ENCODE peak calls at places on chromosomes 12 and 14, in four cellular contexts. One of them, this sample, is unnamed.

GRCh38 chr12:56930241-56930640 is 4.0 kb downstream of the SDR9C7 start:
- DNase-seq in GM12878: no peak
- DNase-seq in adrenal gland: no peak
- DNase-seq in transverse colon: no peak
- DNase-seq in this sample: no peak

GRCh38 chr12:112986291-112986800 is 8.0 kb downstream of the OAS2 start:
- DNase-seq in transverse colon: no peak
- DNase-seq in adrenal gland: no peak
- DNase-seq in GM12878: no peak
- DNase-seq in this sample: no peak

GRCh38 chr14:51603495-51603894 is 48.2 kb upstream of the FRMD6 start:
- DNase-seq in transverse colon: no peak
- DNase-seq in adrenal gland: peak; percentile 11
- DNase-seq in GM12878: no peak
- DNase-seq in this sample: no peak

GRCh38 chr14:33774866-33775519 is 175.9 kb downstream of the EGLN3 start:
- DNase-seq in adrenal gland: no peak
- DNase-seq in transverse colon: no peak
- DNase-seq in GM12878: no peak
- DNase-seq in this sample: no peak

GRCh38 chr12:26936559-26937442 is 980 bp downstream of the INTS13 start:
- DNase-seq in GM12878: no peak
- DNase-seq in adrenal gland: no peak
- DNase-seq in transverse colon: no peak
- DNase-seq in this sample: no peak

GRCh38 chr12:105324704-105325103 is 5.8 kb upstream of the C12orf75 start:
- DNase-seq in transverse colon: no peak
- DNase-seq in GM12878: no peak
- DNase-seq in adrenal gland: no peak
- DNase-seq in this sample: no peak

GRCh38 chr12:121536929-121537813 is 43.7 kb downstream of the KDM2B start:
- DNase-seq in adrenal gland: peak; percentile 92
- DNase-seq in transverse colon: peak; percentile 88
- DNase-seq in GM12878: peak; percentile 82
- DNase-seq in this sample: peak; percentile 87

GRCh38 chr14:88825078-88825458 is 617 bp downstream of the TTC8 start:
- DNase-seq in transverse colon: no peak
- DNase-seq in GM12878: no peak
- DNase-seq in adrenal gland: no peak
- DNase-seq in this sample: no peak

GRCh38 chr12:100043657-100044056 is 58.9 kb upstream of the ANKS1B start:
- DNase-seq in adrenal gland: no peak
- DNase-seq in transverse colon: no peak
- DNase-seq in GM12878: no peak
- DNase-seq in this sample: no peak

GRCh38 chr14:67764496-67764895 is 51.9 kb downstream of the ZFYVE26 start:
- DNase-seq in transverse colon: peak; percentile 27
- DNase-seq in adrenal gland: no peak
- DNase-seq in GM12878: no peak
- DNase-seq in this sample: no peak

GRCh38 chr12:79773896-79774295 is 83.1 kb upstream of the PAWR start:
- DNase-seq in adrenal gland: no peak
- DNase-seq in GM12878: no peak
- DNase-seq in transverse colon: no peak
- DNase-seq in this sample: no peak

DNA sequence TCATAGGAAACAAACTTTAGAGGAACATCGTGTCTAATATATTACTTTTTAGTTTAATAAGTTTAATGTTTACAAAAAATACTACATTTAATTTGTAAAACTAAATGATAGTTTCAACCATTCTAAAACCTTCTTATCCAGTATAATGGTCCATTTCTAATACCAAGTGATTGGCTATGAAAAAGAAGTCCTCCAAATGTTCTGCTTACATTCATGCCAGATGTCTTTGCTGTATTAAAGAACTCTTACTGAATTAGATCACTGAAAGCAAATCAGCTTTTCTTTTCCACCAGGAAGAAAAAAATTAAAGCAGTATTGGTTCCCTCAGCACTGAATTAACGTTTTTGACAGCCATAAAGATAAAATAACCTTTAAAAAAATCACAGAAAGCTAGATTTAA is 3.7 kb downstream of the NOVA1 start:
- DNase-seq in adrenal gland: no peak
- DNase-seq in transverse colon: no peak
- DNase-seq in GM12878: no peak
- DNase-seq in this sample: no peak
- H3K27ac ChIP-seq in adrenal gland: no peak overlapping the region
- H3K27ac ChIP-seq in transverse colon: no peak overlapping the region
- H3K27ac ChIP-seq in GM12878: no peak overlapping the region
- H3K27ac ChIP-seq in this sample: no peak overlapping the region

GRCh38 chr12:642633-643477 is 20.4 kb downstream of the NINJ2 start:
- DNase-seq in adrenal gland: peak; percentile 83
- DNase-seq in GM12878: no peak
- DNase-seq in transverse colon: peak; percentile 84
- DNase-seq in this sample: peak; percentile 80
- TF ChIP-seq POLR2A in adrenal gland: peak; percentile 56
- TF ChIP-seq POLR2A in GM12878: peak; percentile 83
- TF ChIP-seq POLR2A in transverse colon: peak; percentile 64
- TF ChIP-seq POLR2A in this sample: no peak

GRCh38 chr12:70724444-70724843 is 87.2 kb upstream of the PTPRB start:
- DNase-seq in adrenal gland: no peak
- DNase-seq in transverse colon: no peak
- DNase-seq in GM12878: no peak
- DNase-seq in this sample: no peak
- TF ChIP-seq CTCF in adrenal gland: no peak
- TF ChIP-seq CTCF in transverse colon: no peak
- TF ChIP-seq CTCF in GM12878: peak; percentile 28
- TF ChIP-seq CTCF in this sample: no peak

GRCh38 chr14:91292476-91292875 is 48.0 kb upstream of the GPR68 start:
- DNase-seq in adrenal gland: no peak
- DNase-seq in GM12878: no peak
- DNase-seq in transverse colon: no peak
- DNase-seq in this sample: no peak

GRCh38 chr14:91295276-91295845 is 50.9 kb upstream of the GPR68 start:
- DNase-seq in adrenal gland: no peak
- DNase-seq in GM12878: no peak
- DNase-seq in transverse colon: no peak
- DNase-seq in this sample: no peak

GRCh38 chr14:91295851-91296796 is 51.6 kb upstream of the GPR68 start:
- DNase-seq in adrenal gland: no peak
- DNase-seq in transverse colon: no peak
- DNase-seq in GM12878: no peak
- DNase-seq in this sample: no peak

GRCh38 chr14:91293281-91293680 is 48.8 kb upstream of the GPR68 start:
- DNase-seq in GM12878: no peak
- DNase-seq in adrenal gland: no peak
- DNase-seq in transverse colon: no peak
- DNase-seq in this sample: no peak

DNA sequence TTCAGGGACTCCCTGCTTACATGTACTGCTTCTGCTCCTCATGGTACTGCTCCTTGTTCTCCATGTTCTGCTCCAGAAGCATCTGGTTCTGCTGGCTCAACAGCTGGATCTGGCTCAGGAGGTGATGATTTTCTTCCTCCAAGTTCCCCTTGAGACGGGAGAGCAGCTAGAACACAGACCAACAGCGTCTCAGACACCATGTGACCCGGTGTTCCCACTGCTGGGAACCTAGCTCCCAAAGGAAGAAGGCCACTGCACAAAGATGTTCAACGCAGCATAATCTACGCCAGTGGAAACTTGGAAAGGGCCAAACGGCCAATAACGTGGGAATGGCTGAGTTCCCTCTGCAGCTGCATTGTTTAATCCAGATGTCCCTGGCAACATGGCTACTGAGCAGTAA is 49.6 kb upstream of the GPR68 start:
- DNase-seq in transverse colon: no peak
- DNase-seq in GM12878: no peak
- DNase-seq in adrenal gland: no peak
- DNase-seq in this sample: no peak
- H3K27ac ChIP-seq in transverse colon: no peak overlapping the region
- H3K27ac ChIP-seq in GM12878: no peak overlapping the region
- H3K27ac ChIP-seq in adrenal gland: no peak overlapping the region
- H3K27ac ChIP-seq in this sample: no peak overlapping the region

DNA sequence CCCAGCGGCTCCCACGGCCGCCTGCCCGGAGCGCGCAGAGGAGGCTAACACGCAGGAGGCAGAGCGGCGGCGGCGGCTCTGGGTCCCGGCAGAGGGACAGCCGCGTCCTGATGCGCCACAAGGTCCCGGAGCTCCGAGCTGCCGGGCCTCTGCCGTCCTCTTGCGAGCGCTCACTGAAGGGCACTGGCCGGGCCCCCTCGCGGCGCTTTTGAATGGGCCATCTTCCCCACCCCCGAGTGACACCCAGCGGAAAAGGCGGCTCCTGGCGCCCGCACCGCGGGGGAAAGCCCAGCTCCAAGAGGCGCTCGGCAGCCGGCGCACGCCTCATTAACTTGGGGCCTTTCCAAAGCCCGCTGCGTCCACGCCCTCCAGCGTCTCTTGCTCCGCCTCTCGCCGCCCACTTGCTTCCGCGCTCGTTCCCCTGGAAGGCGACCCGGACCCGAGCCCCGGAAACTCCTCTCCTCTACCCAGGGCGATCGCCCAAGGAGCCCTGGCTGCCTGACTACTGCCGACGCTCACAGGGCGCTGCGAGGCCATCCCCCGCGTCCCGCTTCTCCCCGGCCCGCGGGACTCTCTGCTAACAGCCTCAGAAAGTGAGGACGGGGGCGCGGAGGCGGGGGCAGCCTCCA is at the start of gene PHLDA1:
- DNase-seq in adrenal gland: peak; percentile 92
- DNase-seq in GM12878: peak; percentile 79
- DNase-seq in transverse colon: peak; percentile 91
- DNase-seq in this sample: peak; percentile 93
- TF ChIP-seq POLR2A in adrenal gland: peak; percentile 94
- TF ChIP-seq POLR2A in GM12878: peak; percentile 94
- TF ChIP-seq POLR2A in transverse colon: peak; percentile 81
- TF ChIP-seq POLR2A in this sample: peak; percentile 31

GRCh38 chr14:74573421-74574091 is 38.5 kb downstream of the LTBP2 start:
- DNase-seq in GM12878: no peak
- DNase-seq in transverse colon: no peak
- DNase-seq in adrenal gland: no peak
- DNase-seq in this sample: no peak
- TF ChIP-seq CTCF in GM12878: no peak
- TF ChIP-seq CTCF in transverse colon: no peak
- TF ChIP-seq CTCF in adrenal gland: no peak
- TF ChIP-seq CTCF in this sample: no peak

GRCh38 chr12:119016715-119017114 is 35.4 kb downstream of the SRRM4 start:
- DNase-seq in adrenal gland: no peak
- DNase-seq in GM12878: no peak
- DNase-seq in transverse colon: no peak
- DNase-seq in this sample: no peak

GRCh38 chr12:119024226-119024810 is 43.0 kb downstream of the SRRM4 start:
- DNase-seq in transverse colon: no peak
- DNase-seq in GM12878: no peak
- DNase-seq in adrenal gland: no peak
- DNase-seq in this sample: no peak

GRCh38 chr12:119025786-119026185 is 44.4 kb downstream of the SRRM4 start:
- DNase-seq in GM12878: no peak
- DNase-seq in transverse colon: no peak
- DNase-seq in adrenal gland: no peak
- DNase-seq in this sample: no peak

GRCh38 chr12:119020377-119021360 is 39.3 kb downstream of the SRRM4 start:
- DNase-seq in adrenal gland: peak; percentile 30
- DNase-seq in GM12878: no peak
- DNase-seq in transverse colon: peak; percentile 18
- DNase-seq in this sample: peak; percentile 88
- H3K27ac ChIP-seq in adrenal gland: no peak overlapping the region
- H3K27ac ChIP-seq in GM12878: no peak overlapping the region
- H3K27ac ChIP-seq in transverse colon: no peak overlapping the region
- H3K27ac ChIP-seq in this sample: no peak overlapping the region

GRCh38 chr14:93960108-93960475 is 16.3 kb downstream of the ASB2 start:
- DNase-seq in transverse colon: no peak
- DNase-seq in adrenal gland: no peak
- DNase-seq in GM12878: no peak
- DNase-seq in this sample: no peak

GRCh38 chr14:93958567-93959238 is 17.7 kb downstream of the ASB2 start:
- DNase-seq in adrenal gland: no peak
- DNase-seq in transverse colon: no peak
- DNase-seq in GM12878: no peak
- DNase-seq in this sample: no peak

GRCh38 chr14:93960774-93961438 is 15.5 kb downstream of the ASB2 start:
- DNase-seq in adrenal gland: no peak
- DNase-seq in GM12878: no peak
- DNase-seq in transverse colon: no peak
- DNase-seq in this sample: no peak

GRCh38 chr14:93957751-93958566 is 18.4 kb downstream of the ASB2 start:
- DNase-seq in adrenal gland: no peak
- DNase-seq in GM12878: no peak
- DNase-seq in transverse colon: no peak
- DNase-seq in this sample: no peak

DNA sequence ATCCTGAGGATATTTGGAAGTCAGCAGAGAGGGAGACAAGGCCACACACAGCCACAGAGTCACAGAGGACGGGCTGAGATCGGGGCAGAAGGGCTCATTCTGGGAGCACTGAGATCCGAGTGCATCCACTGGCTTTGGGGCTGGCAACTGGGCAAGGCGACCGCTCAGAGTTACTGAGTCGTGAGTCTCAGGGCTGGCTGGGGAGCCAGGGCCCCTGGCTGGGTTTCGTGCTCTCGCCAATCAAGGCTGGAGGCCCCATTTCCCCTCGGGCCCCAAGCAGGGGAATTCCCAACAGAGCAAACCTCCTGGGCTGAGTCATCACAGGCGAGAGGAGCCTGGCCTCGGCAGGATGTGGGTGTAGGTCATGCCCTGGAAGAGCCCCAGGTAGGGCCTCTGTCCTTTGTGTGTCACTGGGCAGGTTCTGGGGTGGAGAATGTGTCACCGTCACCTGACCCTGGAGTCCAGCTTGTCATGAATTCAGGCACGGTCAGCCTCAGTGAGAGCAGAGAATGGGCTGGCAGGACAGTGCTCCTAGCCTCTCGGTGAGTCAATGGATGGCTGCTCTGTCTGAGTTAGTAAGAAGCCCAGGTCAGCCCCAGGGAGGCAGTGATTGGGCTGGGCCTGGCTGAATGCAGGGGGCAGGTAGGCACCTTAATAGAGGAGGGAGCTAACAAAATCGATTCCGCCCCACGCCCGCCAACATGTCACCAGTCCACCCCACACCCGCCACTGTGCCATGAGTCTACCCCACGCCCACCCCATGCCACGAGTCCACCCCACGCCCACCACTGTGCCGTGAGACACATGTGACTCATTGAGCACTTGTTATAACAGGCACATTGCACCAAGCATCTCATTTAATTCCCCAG is 16.9 kb downstream of the ASB2 start:
- DNase-seq in GM12878: peak; percentile 90
- DNase-seq in transverse colon: peak; percentile 84
- DNase-seq in adrenal gland: peak; percentile 88
- DNase-seq in this sample: no peak
- TF ChIP-seq POLR2A in GM12878: peak; percentile 91
- TF ChIP-seq POLR2A in transverse colon: no peak
- TF ChIP-seq POLR2A in adrenal gland: no peak
- TF ChIP-seq POLR2A in this sample: no peak

This sample was measured in testis.